ENCODE peak calls at places on chromosomes 11 and 22, in five cellular contexts. U is brain microvascular endothelial cell, T is fibroblast of pulmonary artery, P is suprapubic skin, Y is tibial artery. G is an unnamed sample.

GRCh38 chr11:73632996-73633395 is 13.4 kb upstream of the PLEKHB1 start:
- DNase-seq in T (no peak), Y (no peak), U (peak), P (no peak), G (no peak)

GRCh38 chr22:45129703-45130524 is 33.8 kb upstream of the NUP50 start:
- DNase-seq in T (no peak), Y (no peak), U (no peak), P (no peak), G (no peak)

GRCh38 chr22:39690901-39691620 is 120.5 kb downstream of the CACNA1I start:
- DNase-seq in T (peak), U (no peak), Y (no peak), P (no peak), G (no peak)

GRCh38 chr11:118156531-118157185 is 4.0 kb upstream of the SCN4B start:
- DNase-seq in Y (no peak), U (no peak), P (no peak), T (no peak), G (no peak)

GRCh38 chr11:44016129-44016528 is 31.7 kb upstream of the ACCSL start:
- DNase-seq in T (peak), P (peak), Y (peak), U (peak), G (peak)

GRCh38 chr22:40782521-40782920 is 36.6 kb downstream of the SLC25A17 start:
- DNase-seq in U (no peak), P (no peak), Y (no peak), T (no peak), G (no peak)

GRCh38 chr11:89491141-89491690 is at the start of gene NOX4:
- DNase-seq in T (peak), Y (peak), U (peak), P (peak), G (peak)

GRCh38 chr11:131924446-131925240 is 554.2 kb downstream of the NTM start:
- DNase-seq in U (peak), T (peak), Y (no peak), P (no peak), G (peak)

GRCh38 chr11:1109918-1110705 is 35.4 kb downstream of the MUC2 start:
- DNase-seq in P (no peak), T (no peak), U (no peak), Y (no peak), G (no peak)

GRCh38 chr22:49460662-49461371 is 366.9 kb downstream of the BRD1 start:
- DNase-seq in P (peak), U (no peak), Y (no peak), T (no peak), G (no peak)

DNA sequence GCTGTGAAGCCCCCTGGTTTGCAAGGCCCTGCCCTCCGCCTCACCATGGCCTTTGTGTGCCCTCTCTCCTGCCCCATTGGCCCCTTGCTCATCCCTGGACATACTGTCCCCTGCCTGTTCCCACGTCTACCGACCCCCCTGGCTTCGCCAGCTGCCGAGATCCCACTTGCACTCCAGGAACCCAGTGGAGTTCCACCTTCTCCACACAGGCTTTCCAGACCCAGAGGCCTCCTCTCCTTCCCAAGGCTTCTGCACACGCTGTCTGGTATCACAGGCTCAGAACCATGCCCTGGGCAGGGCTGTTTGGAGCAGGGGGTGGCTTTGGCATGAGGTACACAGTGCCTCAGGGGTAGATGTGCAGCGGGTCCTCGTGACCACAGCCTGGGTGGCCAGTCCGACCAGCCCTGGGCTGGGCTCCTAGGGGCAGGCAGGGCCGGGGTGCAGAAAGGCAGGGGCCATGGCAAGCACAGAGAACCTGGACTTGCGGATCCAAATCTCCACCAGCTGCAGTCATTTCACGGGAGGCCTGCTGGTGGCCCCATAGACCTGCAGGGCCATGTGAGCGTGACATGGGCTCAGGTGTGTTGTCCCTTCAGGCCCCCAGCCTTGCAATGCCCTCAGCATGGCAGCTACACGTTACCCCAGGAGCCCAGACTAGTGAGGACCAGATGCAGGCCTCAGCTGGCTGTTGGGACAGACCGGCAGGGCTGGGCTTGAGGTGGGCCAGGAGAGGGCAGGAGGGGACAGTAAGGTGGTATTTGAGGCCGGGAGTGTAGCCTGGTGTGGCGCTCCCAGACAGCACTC is 9.5 kb downstream of the GRK2 start:
- DNase-seq in P (no peak), U (no peak), T (no peak), Y (peak), G (no peak)
- H3K4me3 ChIP-seq in P (no peak), U (no peak), T (no peak), Y (no peak), G (no peak)

DNA sequence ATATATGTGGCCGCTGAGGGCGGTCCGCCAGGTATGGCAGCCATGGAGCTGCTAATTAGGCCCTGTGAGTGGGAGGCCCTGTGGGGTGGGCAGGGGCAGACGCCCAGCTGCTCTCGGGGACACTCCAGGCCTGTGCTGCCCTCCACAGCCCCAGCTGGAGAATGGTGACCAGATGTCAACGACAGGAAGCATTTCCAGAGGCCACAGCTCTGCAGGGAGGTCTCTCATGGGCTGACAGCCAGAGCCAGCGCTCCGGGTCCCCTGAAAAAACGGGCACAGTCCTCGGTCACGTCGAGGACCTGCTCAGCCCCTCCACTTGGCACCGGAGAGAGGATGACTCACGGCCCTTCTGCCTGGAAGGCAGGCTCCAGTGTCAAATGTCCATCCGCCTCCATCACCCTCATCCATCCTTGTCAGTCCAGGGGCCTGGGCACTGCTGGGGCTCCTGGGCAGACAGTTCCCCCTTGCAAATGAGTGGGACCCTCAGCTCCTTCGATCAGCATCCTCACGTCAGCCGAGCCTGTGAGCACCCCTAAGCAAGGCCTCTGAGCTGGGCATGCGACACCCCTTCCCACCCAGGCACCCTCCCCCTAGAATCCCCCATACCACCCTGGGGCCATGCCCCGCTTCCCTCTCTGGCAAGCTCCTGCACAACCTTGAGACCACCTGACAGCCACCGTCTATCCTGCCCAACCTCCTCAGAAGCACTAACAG is 1.9 kb downstream of the BID start:
- DNase-seq in U (no peak), T (no peak), P (no peak), Y (no peak), G (no peak)
- TF ChIP-seq CTCF in U (no peak), T (no peak), P (no peak), Y (no peak), G (no peak)

GRCh38 chr22:35192121-35192918 is 65.0 kb upstream of the HMGXB4 start:
- DNase-seq in T (no peak), U (no peak), P (no peak), Y (no peak), G (peak)

GRCh38 chr22:35195821-35196220 is 61.5 kb upstream of the HMGXB4 start:
- DNase-seq in Y (no peak), U (no peak), P (no peak), T (no peak), G (no peak)

GRCh38 chr22:35189559-35189958 is 67.7 kb upstream of the HMGXB4 start:
- DNase-seq in P (no peak), Y (no peak), U (no peak), T (no peak), G (no peak)

GRCh38 chr22:35195226-35195625 is 62.1 kb upstream of the HMGXB4 start:
- DNase-seq in P (no peak), Y (no peak), T (no peak), U (no peak), G (no peak)

DNA sequence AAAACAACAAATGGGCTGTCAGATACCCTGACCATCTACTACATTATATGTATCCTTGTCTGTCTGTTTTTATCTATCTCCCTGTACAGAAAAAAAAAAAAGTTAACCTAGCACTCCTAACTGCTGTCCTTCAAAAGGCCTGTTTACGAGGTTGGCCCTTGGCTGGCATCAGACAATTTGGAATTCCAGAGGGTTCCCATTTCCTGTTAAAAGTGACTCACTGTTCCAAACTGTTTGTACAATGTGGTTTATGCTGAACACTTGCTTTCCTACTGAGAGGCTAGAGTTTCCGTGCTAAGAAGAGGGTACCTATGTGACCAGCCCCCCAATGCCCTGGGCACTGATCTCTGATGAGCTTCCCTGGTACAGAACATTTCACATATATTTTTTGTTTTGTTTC is 65.9 kb upstream of the HMGXB4 start:
- DNase-seq in Y (no peak), T (peak), P (no peak), U (no peak), G (peak)
- H3K4me3 ChIP-seq in Y (no peak), T (no peak), P (no peak), U (no peak), G (no peak)

GRCh38 chr11:27716850-27717249 is 16.6 kb upstream of the BDNF start:
- DNase-seq in U (no peak), T (peak), P (no peak), Y (no peak), G (peak)
- TF ChIP-seq CTCF in U (peak), T (no peak), P (no peak), Y (no peak), G (peak)

GRCh38 chr11:102420547-102420946 is 32.0 kb downstream of the TMEM123 start:
- DNase-seq in Y (no peak), T (no peak), P (no peak), U (no peak), G (no peak)

GRCh38 chr11:102421262-102421661 is 31.3 kb downstream of the TMEM123 start:
- DNase-seq in U (no peak), Y (no peak), T (no peak), P (no peak), G (no peak)

GRCh38 chr11:102415252-102415916 is 37.2 kb downstream of the TMEM123 start:
- DNase-seq in P (no peak), U (no peak), T (no peak), Y (no peak), G (no peak)

GRCh38 chr11:102416974-102417373 is 35.6 kb downstream of the TMEM123 start:
- DNase-seq in U (no peak), T (no peak), P (no peak), Y (no peak), G (no peak)

DNA sequence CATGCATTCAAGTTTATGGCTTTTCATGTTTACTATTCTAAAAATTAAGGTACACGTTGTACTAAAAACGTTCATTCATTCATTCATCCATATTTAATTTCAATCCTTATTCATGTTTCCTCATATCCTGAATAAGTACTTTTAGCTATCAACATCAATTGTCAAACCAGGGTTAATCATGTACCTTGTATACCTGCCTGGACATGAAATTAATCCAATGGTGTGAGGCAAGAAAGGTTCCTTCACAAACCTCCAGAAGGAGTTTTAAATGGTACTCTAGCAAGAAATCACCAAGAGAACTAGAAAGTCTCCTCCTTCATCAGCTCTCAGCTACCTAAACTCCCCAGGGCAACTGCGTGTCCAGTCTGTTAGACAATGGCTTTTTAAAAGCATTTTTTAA is 33.4 kb downstream of the TMEM123 start:
- DNase-seq in T (no peak), P (no peak), U (no peak), Y (no peak), G (no peak)
- H3K4me3 ChIP-seq in T (no peak), P (no peak), U (no peak), Y (no peak), G (no peak)